ENCODE peak calls at places on chromosomes 12 and 14, in ten cellular contexts. F, D, T, M, R, Q, L, W, A and S are unnamed samples. For H3K36me3, the result is how much of the 10 kb centered on the place peaks cover.

GRCh38 chr12:32896438-32897275 is at the start of gene PKP2:
- DNase-seq in A (peak), F (peak), L (peak), M (peak), Q (no peak), D (no peak), R (peak), T (peak), W (peak), S (peak)

GRCh38 chr12:131454418-131455217 is 256.3 kb upstream of the SFSWAP start:
- DNase-seq in T (no peak), A (peak), D (no peak), L (no peak), F (no peak), R (peak), M (peak), Q (no peak), W (no peak), S (peak)

GRCh38 chr14:53338192-53338591 is 185.1 kb upstream of the DDHD1 start:
- DNase-seq in A (no peak), W (no peak), T (no peak), M (no peak), F (no peak), D (no peak), L (no peak), R (no peak), Q (peak), S (no peak)

GRCh38 chr14:33986804-33987203 is 35.9 kb upstream of the EGLN3 start:
- DNase-seq in T (no peak), A (no peak), M (no peak), Q (peak), W (no peak), L (no peak), D (no peak), F (no peak), R (no peak), S (no peak)

GRCh38 chr14:80636071-80636470 is 305.5 kb downstream of the CEP128 start:
- DNase-seq in M (no peak), L (no peak), W (no peak), T (no peak), A (no peak), F (no peak), D (no peak), Q (peak), R (no peak), S (no peak)

GRCh38 chr12:22687677-22688076 is 62.7 kb downstream of the ETNK1 start:
- DNase-seq in R (no peak), Q (peak), A (no peak), L (no peak), W (no peak), M (no peak), F (no peak), T (no peak), D (no peak), S (no peak)

GRCh38 chr14:76720382-76720813 is 40.9 kb upstream of the VASH1 start:
- DNase-seq in D (no peak), W (peak), F (peak), A (peak), R (peak), M (peak), T (no peak), Q (peak), L (peak), S (peak)

GRCh38 chr12:117854339-117855012 is 114.3 kb downstream of the KSR2 start:
- DNase-seq in M (no peak), W (peak), D (no peak), T (no peak), Q (peak), R (no peak), F (peak), A (peak), L (no peak), S (peak)

GRCh38 chr12:45327823-45328383 is 112.0 kb downstream of the ANO6 start:
- DNase-seq in T (no peak), A (no peak), D (no peak), M (no peak), W (no peak), Q (peak), L (no peak), R (no peak), F (no peak), S (no peak)

GRCh38 chr12:70553391-70553859 is 83.8 kb downstream of the PTPRB start:
- DNase-seq in T (no peak), F (no peak), R (no peak), W (no peak), A (no peak), Q (no peak), D (no peak), L (no peak), M (no peak), S (no peak)

GRCh38 chr12:64780531-64781373 is 21.5 kb upstream of the GNS start:
- DNase-seq in A (peak), F (peak), L (peak), Q (no peak), T (peak), M (peak), W (peak), R (peak), D (no peak), S (peak)

GRCh38 chr12:113453330-113453729 is 18.3 kb downstream of the LHX5 start:
- DNase-seq in Q (no peak), M (no peak), T (no peak), W (no peak), D (no peak), A (peak), R (no peak), F (no peak), L (no peak), S (no peak)

GRCh38 chr14:64707661-64708060 is 3.4 kb downstream of the PLEKHG3 start:
- DNase-seq in R (peak), M (no peak), D (no peak), F (peak), T (peak), Q (peak), L (no peak), W (peak), A (no peak), S (no peak)

GRCh38 chr14:69693145-69693544 is 73.8 kb upstream of the SRSF5 start:
- DNase-seq in Q (no peak), R (peak), L (no peak), F (no peak), M (no peak), T (no peak), W (peak), D (no peak), A (no peak), S (peak)

GRCh38 chr12:70507442-70507841 is 129.8 kb downstream of the PTPRB start:
- DNase-seq in L (no peak), F (no peak), W (no peak), D (no peak), M (no peak), A (no peak), T (no peak), Q (no peak), R (no peak), S (no peak)

GRCh38 chr14:56282179-56282578 is 164.0 kb downstream of the PELI2 start:
- DNase-seq in R (no peak), F (no peak), L (no peak), A (no peak), T (no peak), M (no peak), W (no peak), Q (no peak), D (no peak), S (no peak)

GRCh38 chr14:63186453-63186852 is 17.8 kb upstream of the RHOJ start:
- DNase-seq in F (no peak), D (no peak), W (no peak), L (no peak), M (no peak), R (no peak), T (no peak), A (no peak), Q (peak), S (no peak)

GRCh38 chr12:120119395-120119973 is 2.9 kb upstream of the RAB35 start:
- DNase-seq in F (no peak), A (no peak), W (no peak), T (no peak), Q (peak), D (no peak), M (no peak), R (no peak), L (no peak), S (no peak)

GRCh38 chr12:47164116-47164515 is 84.4 kb upstream of the AMIGO2 start:
- DNase-seq in D (no peak), R (no peak), W (no peak), L (no peak), T (no peak), Q (no peak), M (no peak), A (no peak), F (no peak), S (no peak)

GRCh38 chr12:56387152-56387551 is 24.5 kb upstream of the APOF start:
- DNase-seq in A (no peak), L (no peak), F (no peak), R (no peak), Q (peak), W (no peak), T (no peak), M (no peak), D (no peak), S (no peak)

GRCh38 chr14:20679907-20680306 is 4.5 kb upstream of the RNASE4 start:
- DNase-seq in T (no peak), D (no peak), L (no peak), R (no peak), M (no peak), A (peak), W (no peak), F (no peak), Q (peak), S (no peak)

GRCh38 chr12:88520436-88520820 is 59.8 kb downstream of the KITLG start:
- DNase-seq in A (no peak), T (no peak), L (no peak), D (no peak), Q (no peak), W (no peak), R (no peak), M (no peak), F (no peak), S (no peak)

GRCh38 chr14:35446450-35446849 is 41.9 kb upstream of the NFKBIA start:
- DNase-seq in F (no peak), W (no peak), R (no peak), T (no peak), A (no peak), D (no peak), M (no peak), Q (no peak), L (no peak), S (no peak)

DNA sequence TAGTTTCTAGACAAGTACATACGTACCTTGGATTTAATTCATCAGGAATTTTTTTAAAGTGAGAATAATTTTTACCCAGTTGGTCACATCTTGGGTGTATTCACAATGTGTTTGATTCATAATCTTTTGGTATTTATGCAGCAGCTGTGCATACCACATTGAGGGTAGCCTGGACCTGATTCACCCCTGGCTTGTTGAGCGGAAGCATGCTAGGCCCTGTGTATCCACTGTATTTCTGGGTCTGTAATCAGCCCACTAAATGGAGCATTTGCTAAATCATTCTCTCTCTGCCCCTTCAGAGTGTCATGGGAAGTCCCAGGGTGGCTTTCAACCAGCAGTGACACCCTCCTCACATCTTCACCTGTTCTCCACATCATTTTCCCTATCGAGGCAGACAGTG is 203.8 kb upstream of the RGS6 start:
- DNase-seq in D (no peak), A (no peak), Q (peak), W (no peak), L (no peak), T (no peak), R (no peak), M (no peak), F (no peak), S (no peak)
- H3K36me3 ChIP-seq in D (half or more), A (under half), Q (under half), W (under half), L (under half), T (under half), R (under half), M (under half), F (under half), S (half or more)

GRCh38 chr14:55207832-55208231 is 16.4 kb upstream of the DLGAP5 start:
- DNase-seq in M (no peak), F (no peak), T (no peak), L (no peak), R (no peak), Q (no peak), A (no peak), D (no peak), W (no peak), S (no peak)

GRCh38 chr14:55212611-55213010 is 21.2 kb upstream of the DLGAP5 start:
- DNase-seq in R (no peak), L (no peak), Q (no peak), W (no peak), F (no peak), M (no peak), T (no peak), A (no peak), D (no peak), S (no peak)
- TF ChIP-seq POLR2A in R (no peak), L (no peak), Q (no peak), W (no peak), F (no peak), M (no peak), T (no peak), A (no peak), D (no peak), S (no peak)

GRCh38 chr14:91417134-91417982 is at the start of gene CCDC88C:
- DNase-seq in D (no peak), Q (no peak), W (peak), M (peak), A (peak), F (peak), R (peak), T (peak), L (peak), S (peak)
- TF ChIP-seq CTCF in D (no peak), Q (no peak), W (no peak), M (no peak), A (no peak), F (no peak), R (no peak), T (no peak), L (no peak), S (no peak)

GRCh38 chr12:57539134-57539768 is 7.7 kb downstream of the DCTN2 start:
- DNase-seq in M (no peak), L (no peak), T (no peak), A (no peak), F (no peak), D (no peak), Q (no peak), R (no peak), W (no peak), S (no peak)

GRCh38 chr12:57545809-57546437 is 1.1 kb downstream of the DCTN2 start:
- DNase-seq in R (no peak), L (no peak), Q (peak), W (peak), D (no peak), M (no peak), F (no peak), A (no peak), T (no peak), S (no peak)

GRCh38 chr12:57543666-57544065 is 3.3 kb downstream of the DCTN2 start:
- DNase-seq in W (no peak), T (no peak), L (no peak), Q (peak), M (no peak), D (no peak), F (no peak), A (no peak), R (no peak), S (no peak)

GRCh38 chr12:57540998-57541397 is 6.0 kb downstream of the DCTN2 start:
- DNase-seq in A (no peak), M (no peak), R (no peak), L (no peak), D (no peak), Q (no peak), T (no peak), W (no peak), F (no peak), S (no peak)

DNA sequence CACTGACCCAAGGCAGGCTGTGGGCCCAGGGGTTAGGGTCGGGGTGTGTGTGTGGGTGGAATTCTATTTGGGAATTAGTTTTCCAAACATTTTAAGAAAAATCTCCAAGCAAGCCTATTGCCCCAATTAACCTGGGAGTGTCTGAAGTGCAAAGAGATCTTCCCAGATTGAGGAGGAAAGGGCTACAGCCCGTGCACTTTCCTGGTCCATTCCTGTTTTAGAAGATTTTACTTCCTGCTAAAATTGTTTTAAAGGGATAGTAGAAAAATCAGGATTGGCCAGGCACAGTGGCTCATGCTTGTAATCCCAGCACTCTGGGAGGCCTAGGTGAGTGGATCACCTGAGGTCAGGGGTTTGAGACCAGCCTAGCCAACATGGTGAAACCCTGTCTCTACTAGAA is 5.3 kb downstream of the DCTN2 start:
- DNase-seq in L (no peak), A (no peak), T (no peak), R (no peak), F (no peak), D (no peak), Q (no peak), M (no peak), W (no peak), S (no peak)
- H3K36me3 ChIP-seq in L (under half), A (under half), T (under half), R (under half), F (under half), D (half or more), Q (under half), M (under half), W (under half), S (under half)

GRCh38 chr12:12776261-12776660 is 9.2 kb upstream of the APOLD1 start:
- DNase-seq in D (no peak), W (peak), M (no peak), T (no peak), R (peak), Q (peak), A (no peak), F (no peak), L (no peak), S (peak)

GRCh38 chr12:12777056-12777455 is 8.4 kb upstream of the APOLD1 start:
- DNase-seq in F (no peak), A (no peak), R (no peak), L (no peak), W (no peak), Q (no peak), T (no peak), D (no peak), M (no peak), S (no peak)

GRCh38 chr12:12774791-12775190 is 10.7 kb upstream of the APOLD1 start:
- DNase-seq in R (no peak), D (no peak), T (no peak), W (no peak), A (no peak), M (no peak), L (no peak), Q (peak), F (no peak), S (no peak)

GRCh38 chr12:12784116-12784515 is 1.3 kb upstream of the APOLD1 start:
- DNase-seq in D (no peak), L (no peak), F (no peak), Q (no peak), R (no peak), A (no peak), M (no peak), T (no peak), W (no peak), S (no peak)

DNA sequence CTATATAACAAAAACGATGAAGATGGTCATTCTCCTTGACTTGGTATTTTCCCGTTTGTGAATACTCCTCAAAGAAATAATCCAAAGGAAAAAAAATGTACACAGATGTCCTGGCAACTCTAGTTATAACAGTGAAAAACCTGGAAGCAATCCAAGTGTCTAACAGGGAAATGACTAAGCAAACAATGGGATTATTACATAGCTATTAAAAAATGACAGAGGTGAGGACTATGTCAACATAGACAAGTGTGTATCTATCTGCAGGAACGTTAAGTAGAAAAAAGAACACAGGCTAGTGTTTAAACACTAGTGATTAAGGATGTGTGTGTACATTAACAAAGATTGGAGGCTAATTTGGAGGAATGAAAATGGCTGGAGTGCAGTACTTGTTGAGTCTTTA is 5.9 kb upstream of the APOLD1 start:
- DNase-seq in F (no peak), W (no peak), A (no peak), L (no peak), R (no peak), Q (peak), T (no peak), M (no peak), D (no peak), S (no peak)
- TF ChIP-seq POLR2A in F (no peak), W (no peak), A (no peak), L (no peak), R (no peak), Q (no peak), T (no peak), M (no peak), D (no peak), S (no peak)

GRCh38 chr12:3361156-3361555 is 129.8 kb upstream of the PRMT8 start:
- DNase-seq in Q (no peak), M (no peak), L (no peak), A (no peak), F (peak), D (no peak), R (no peak), T (no peak), W (no peak), S (no peak)

GRCh38 chr12:3355378-3355900 is 135.6 kb upstream of the PRMT8 start:
- DNase-seq in A (no peak), M (no peak), F (no peak), T (no peak), Q (no peak), W (no peak), D (no peak), L (no peak), R (no peak), S (no peak)

GRCh38 chr12:3357950-3358525 is 133.0 kb upstream of the PRMT8 start:
- DNase-seq in A (no peak), D (no peak), T (no peak), L (no peak), F (peak), R (no peak), Q (no peak), M (no peak), W (no peak), S (no peak)

GRCh38 chr12:3362751-3363150 is 128.3 kb upstream of the PRMT8 start:
- DNase-seq in Q (no peak), L (no peak), A (no peak), T (no peak), R (no peak), F (peak), D (no peak), M (no peak), W (no peak), S (no peak)

DNA sequence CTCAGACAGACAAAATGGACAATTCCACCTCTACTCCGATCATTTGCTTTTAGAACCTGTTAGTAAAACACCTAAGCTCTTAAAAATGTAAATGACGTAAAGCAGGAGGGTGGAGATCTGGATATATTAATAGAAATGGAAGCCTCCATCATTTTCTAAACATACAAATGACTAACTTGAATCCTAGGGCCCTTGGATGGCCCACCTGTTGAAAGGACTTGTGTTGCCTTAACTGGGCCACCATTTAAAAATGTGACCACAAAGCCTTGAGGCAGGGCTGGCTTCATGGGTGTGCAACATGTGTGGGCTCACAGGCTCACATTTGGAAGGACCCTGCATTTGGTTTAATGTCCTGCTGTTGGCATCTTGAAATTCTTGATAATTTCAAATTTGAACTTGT is 131.5 kb upstream of the PRMT8 start:
- DNase-seq in W (no peak), L (no peak), Q (no peak), D (no peak), T (no peak), M (no peak), F (peak), R (no peak), A (no peak), S (no peak)
- TF ChIP-seq CTCF in W (no peak), L (no peak), Q (no peak), D (no peak), T (no peak), M (no peak), F (no peak), R (no peak), A (no peak), S (no peak)

GRCh38 chr12:130448044-130448821 is 110.5 kb downstream of the PIWIL1 start:
- DNase-seq in A (no peak), R (no peak), L (peak), M (no peak), W (no peak), Q (no peak), F (no peak), T (no peak), D (no peak), S (no peak)
- H3K36me3 ChIP-seq in A (under half), R (under half), L (under half), M (under half), W (under half), Q (under half), F (under half), T (under half), D (under half), S (under half)